ENCODE peak calls at places on chromosome 1, in five cellular contexts. One of them, this sample, is unnamed.

GRCh38 chr1:180116964-180117763 is 37.5 kb upstream of the QSOX1 start:
- DNase-seq in upper lobe of left lung: no peak
- DNase-seq in HepG2: peak
- DNase-seq in sigmoid colon: no peak
- DNase-seq in transverse colon: no peak
- DNase-seq in this sample: no peak

GRCh38 chr1:204758601-204759000 is 73.1 kb upstream of the LRRN2 start:
- DNase-seq in transverse colon: no peak
- DNase-seq in HepG2: no peak
- DNase-seq in sigmoid colon: no peak
- DNase-seq in upper lobe of left lung: no peak
- DNase-seq in this sample: no peak

GRCh38 chr1:59738152-59738551 is 76.6 kb upstream of the HOOK1 start:
- DNase-seq in HepG2: peak
- DNase-seq in sigmoid colon: no peak
- DNase-seq in transverse colon: no peak
- DNase-seq in upper lobe of left lung: no peak
- DNase-seq in this sample: no peak

GRCh38 chr1:77487631-77488030 is 194.8 kb downstream of the ZZZ3 start:
- DNase-seq in transverse colon: no peak
- DNase-seq in sigmoid colon: no peak
- DNase-seq in HepG2: no peak
- DNase-seq in upper lobe of left lung: no peak
- DNase-seq in this sample: no peak

GRCh38 chr1:2106681-2107405 is 56.6 kb downstream of the PRKCZ start:
- DNase-seq in transverse colon: no peak
- DNase-seq in sigmoid colon: no peak
- DNase-seq in upper lobe of left lung: peak
- DNase-seq in HepG2: no peak
- DNase-seq in this sample: no peak

GRCh38 chr1:45622267-45622890 is 1.5 kb downstream of the CCDC17 start:
- DNase-seq in upper lobe of left lung: peak
- DNase-seq in HepG2: no peak
- DNase-seq in transverse colon: no peak
- DNase-seq in sigmoid colon: no peak
- DNase-seq in this sample: no peak

GRCh38 chr1:231612393-231613089 is 14.0 kb upstream of the DISC1 start:
- DNase-seq in transverse colon: peak
- DNase-seq in HepG2: no peak
- DNase-seq in sigmoid colon: no peak
- DNase-seq in upper lobe of left lung: no peak
- DNase-seq in this sample: no peak

GRCh38 chr1:228277491-228278431 is 69.9 kb downstream of the OBSCN start:
- DNase-seq in transverse colon: no peak
- DNase-seq in upper lobe of left lung: peak
- DNase-seq in HepG2: no peak
- DNase-seq in sigmoid colon: peak
- DNase-seq in this sample: no peak

GRCh38 chr1:25927541-25928265 is 21.5 kb upstream of the STMN1 start:
- DNase-seq in HepG2: no peak
- DNase-seq in sigmoid colon: no peak
- DNase-seq in upper lobe of left lung: no peak
- DNase-seq in transverse colon: no peak
- DNase-seq in this sample: no peak

GRCh38 chr1:29379438-29380073 is 143.2 kb downstream of the PTPRU start:
- DNase-seq in transverse colon: no peak
- DNase-seq in upper lobe of left lung: no peak
- DNase-seq in sigmoid colon: no peak
- DNase-seq in HepG2: peak
- DNase-seq in this sample: no peak

GRCh38 chr1:145958734-145959133 is 917 bp upstream of the LIX1L start:
- DNase-seq in transverse colon: no peak
- DNase-seq in upper lobe of left lung: no peak
- DNase-seq in HepG2: no peak
- DNase-seq in sigmoid colon: no peak
- DNase-seq in this sample: no peak
- H3K27ac ChIP-seq in transverse colon: peak
- H3K27ac ChIP-seq in upper lobe of left lung: no peak
- H3K27ac ChIP-seq in HepG2: no peak
- H3K27ac ChIP-seq in sigmoid colon: peak
- H3K27ac ChIP-seq in this sample: no peak

DNA sequence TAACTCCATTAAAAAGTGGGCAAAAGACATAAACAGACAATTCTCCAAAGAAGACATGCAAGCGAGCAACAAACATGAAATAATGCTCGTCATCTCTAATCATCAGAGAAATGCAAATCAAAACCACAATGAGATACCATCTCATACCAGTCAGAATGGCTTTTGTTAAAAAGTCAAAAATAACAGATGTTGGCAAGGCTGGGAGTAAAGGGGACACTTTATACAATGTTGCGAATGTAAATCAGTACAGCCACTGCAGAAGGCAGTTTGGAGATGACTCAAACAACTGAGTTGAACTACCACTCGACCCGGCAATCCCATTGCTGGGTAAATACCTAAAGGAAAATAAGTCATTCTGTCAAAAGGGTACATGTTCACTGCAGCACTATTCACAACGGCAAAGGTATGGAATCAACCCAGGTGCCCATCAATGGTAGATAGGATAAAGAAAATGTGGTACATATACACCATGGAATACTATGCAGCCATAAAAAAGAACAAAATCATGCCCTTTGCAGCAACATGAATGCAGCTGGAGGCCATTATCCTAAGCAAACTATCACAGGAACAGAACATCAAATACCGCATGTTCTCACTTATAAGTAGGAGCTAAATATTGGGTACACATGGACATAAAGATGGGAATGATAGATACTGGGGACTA is 25.9 kb downstream of the TSPAN2 start:
- DNase-seq in sigmoid colon: no peak
- DNase-seq in upper lobe of left lung: no peak
- DNase-seq in HepG2: no peak
- DNase-seq in transverse colon: no peak
- DNase-seq in this sample: no peak
- TF ChIP-seq POLR2AphosphoS5 in sigmoid colon: no peak
- TF ChIP-seq POLR2AphosphoS5 in upper lobe of left lung: no peak
- TF ChIP-seq POLR2AphosphoS5 in HepG2: no peak
- TF ChIP-seq POLR2AphosphoS5 in transverse colon: no peak
- TF ChIP-seq POLR2AphosphoS5 in this sample: no peak

GRCh38 chr1:162276493-162276892 is 100.2 kb downstream of the SPATA46 start:
- DNase-seq in sigmoid colon: no peak
- DNase-seq in upper lobe of left lung: no peak
- DNase-seq in HepG2: peak
- DNase-seq in transverse colon: no peak
- DNase-seq in this sample: peak
- TF ChIP-seq CTCF in sigmoid colon: peak
- TF ChIP-seq CTCF in upper lobe of left lung: peak
- TF ChIP-seq CTCF in HepG2: peak
- TF ChIP-seq CTCF in transverse colon: peak
- TF ChIP-seq CTCF in this sample: peak

GRCh38 chr1:160158031-160158430 is 6.6 kb downstream of the ATP1A4 start:
- DNase-seq in transverse colon: no peak
- DNase-seq in HepG2: no peak
- DNase-seq in upper lobe of left lung: no peak
- DNase-seq in sigmoid colon: no peak
- DNase-seq in this sample: no peak

GRCh38 chr1:160154790-160155189 is 3.4 kb downstream of the ATP1A4 start:
- DNase-seq in HepG2: no peak
- DNase-seq in sigmoid colon: no peak
- DNase-seq in transverse colon: no peak
- DNase-seq in upper lobe of left lung: no peak
- DNase-seq in this sample: no peak

GRCh38 chr1:160158534-160158933 is 7.1 kb downstream of the ATP1A4 start:
- DNase-seq in transverse colon: no peak
- DNase-seq in upper lobe of left lung: no peak
- DNase-seq in HepG2: no peak
- DNase-seq in sigmoid colon: no peak
- DNase-seq in this sample: no peak

GRCh38 chr1:160157174-160157573 is 5.8 kb downstream of the ATP1A4 start:
- DNase-seq in sigmoid colon: no peak
- DNase-seq in transverse colon: no peak
- DNase-seq in upper lobe of left lung: no peak
- DNase-seq in HepG2: no peak
- DNase-seq in this sample: peak

DNA sequence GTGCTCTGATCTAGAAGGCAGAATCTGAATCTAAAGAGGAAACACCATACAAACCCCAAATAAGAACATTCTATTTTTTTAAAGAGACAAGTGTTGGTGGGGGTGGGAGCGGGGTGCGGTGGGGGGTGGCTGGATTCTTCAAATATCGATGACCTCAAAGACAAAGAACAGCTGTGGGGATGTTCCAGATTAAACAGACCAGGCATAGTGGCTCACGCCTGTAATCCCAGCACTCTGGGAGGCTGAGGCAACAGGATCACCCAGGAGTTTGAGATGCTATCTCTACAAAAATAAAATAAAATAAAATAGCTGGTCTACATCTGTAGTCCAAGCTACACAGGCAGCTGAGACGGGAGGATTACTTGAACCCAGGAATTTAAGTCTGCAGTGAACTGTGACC is 5.0 kb downstream of the ATP1A4 start:
- DNase-seq in HepG2: no peak
- DNase-seq in sigmoid colon: no peak
- DNase-seq in transverse colon: no peak
- DNase-seq in upper lobe of left lung: no peak
- DNase-seq in this sample: no peak
- H3K27ac ChIP-seq in HepG2: no peak
- H3K27ac ChIP-seq in sigmoid colon: no peak
- H3K27ac ChIP-seq in transverse colon: no peak
- H3K27ac ChIP-seq in upper lobe of left lung: no peak
- H3K27ac ChIP-seq in this sample: no peak

GRCh38 chr1:248631354-248632041 is 3.4 kb downstream of the OR2T11 start:
- DNase-seq in transverse colon: peak
- DNase-seq in HepG2: peak
- DNase-seq in sigmoid colon: no peak
- DNase-seq in upper lobe of left lung: no peak
- DNase-seq in this sample: no peak
- TF ChIP-seq POLR2AphosphoS5 in transverse colon: peak
- TF ChIP-seq POLR2AphosphoS5 in HepG2: no peak
- TF ChIP-seq POLR2AphosphoS5 in sigmoid colon: no peak
- TF ChIP-seq POLR2AphosphoS5 in upper lobe of left lung: no peak
- TF ChIP-seq POLR2AphosphoS5 in this sample: no peak

DNA sequence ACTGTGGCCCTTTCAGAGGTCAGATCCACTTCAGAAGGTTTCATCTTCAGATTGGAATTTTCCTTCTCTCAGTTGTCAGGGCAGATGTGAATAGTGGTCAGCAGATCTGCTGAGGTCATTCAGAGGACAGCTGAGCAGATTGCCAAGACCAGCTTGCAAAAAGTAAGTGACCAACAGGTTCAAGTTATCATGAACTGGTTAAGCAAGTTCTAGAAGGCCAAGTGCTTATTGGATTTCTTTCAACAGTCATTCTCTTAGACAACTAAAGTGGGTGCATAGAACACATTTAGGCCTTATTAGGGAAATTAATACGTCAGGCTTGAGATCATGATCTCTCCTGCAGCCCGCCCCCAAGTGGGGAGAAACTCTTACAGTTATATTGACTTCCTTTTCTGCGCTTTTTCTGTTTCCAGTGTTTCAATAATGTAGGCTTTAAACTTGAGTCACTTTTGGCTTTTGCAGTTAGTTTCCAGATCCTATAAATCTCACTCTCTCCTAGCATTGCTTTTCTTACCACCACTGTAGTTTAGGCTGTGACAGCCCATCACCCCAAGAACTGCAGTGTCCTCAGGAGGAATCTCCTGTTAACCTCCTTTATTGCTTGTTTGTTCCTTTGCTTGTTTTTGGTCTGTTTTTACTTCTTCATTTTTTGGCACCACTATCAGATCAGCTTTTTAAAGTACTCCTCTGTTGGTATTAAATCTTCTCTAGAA is 96.4 kb downstream of the C1orf21 start:
- DNase-seq in transverse colon: peak
- DNase-seq in HepG2: no peak
- DNase-seq in sigmoid colon: peak
- DNase-seq in upper lobe of left lung: no peak
- DNase-seq in this sample: peak
- TF ChIP-seq CTCF in transverse colon: no peak
- TF ChIP-seq CTCF in HepG2: no peak
- TF ChIP-seq CTCF in sigmoid colon: peak
- TF ChIP-seq CTCF in upper lobe of left lung: peak
- TF ChIP-seq CTCF in this sample: no peak

DNA sequence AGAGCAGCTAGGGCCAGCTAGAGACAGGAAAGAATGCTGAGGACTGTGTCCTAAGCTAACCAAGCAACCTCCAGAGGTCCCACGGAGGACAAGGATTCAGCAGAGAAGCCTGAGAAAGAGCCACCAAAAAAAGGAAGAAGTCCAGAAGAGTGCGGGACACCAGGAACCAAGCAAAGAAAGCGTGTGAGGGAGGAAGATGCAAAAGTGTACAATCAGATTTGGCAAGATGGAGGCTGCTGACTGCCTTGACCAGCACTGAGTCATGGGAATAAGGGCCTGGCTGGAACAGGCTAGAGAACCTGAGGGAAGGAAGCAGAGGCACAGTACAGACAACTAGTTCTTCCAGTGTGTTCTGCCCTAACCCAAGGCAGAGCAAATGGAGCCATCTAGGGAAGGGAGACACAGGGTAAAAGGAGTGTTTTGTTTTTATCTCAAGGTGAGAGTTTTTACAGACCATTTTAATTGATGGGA is 18.5 kb downstream of the TP53BP2 start:
- DNase-seq in transverse colon: no peak
- DNase-seq in sigmoid colon: no peak
- DNase-seq in HepG2: no peak
- DNase-seq in upper lobe of left lung: no peak
- DNase-seq in this sample: no peak
- H3K27ac ChIP-seq in transverse colon: no peak
- H3K27ac ChIP-seq in sigmoid colon: no peak
- H3K27ac ChIP-seq in HepG2: no peak
- H3K27ac ChIP-seq in upper lobe of left lung: no peak
- H3K27ac ChIP-seq in this sample: no peak

DNA sequence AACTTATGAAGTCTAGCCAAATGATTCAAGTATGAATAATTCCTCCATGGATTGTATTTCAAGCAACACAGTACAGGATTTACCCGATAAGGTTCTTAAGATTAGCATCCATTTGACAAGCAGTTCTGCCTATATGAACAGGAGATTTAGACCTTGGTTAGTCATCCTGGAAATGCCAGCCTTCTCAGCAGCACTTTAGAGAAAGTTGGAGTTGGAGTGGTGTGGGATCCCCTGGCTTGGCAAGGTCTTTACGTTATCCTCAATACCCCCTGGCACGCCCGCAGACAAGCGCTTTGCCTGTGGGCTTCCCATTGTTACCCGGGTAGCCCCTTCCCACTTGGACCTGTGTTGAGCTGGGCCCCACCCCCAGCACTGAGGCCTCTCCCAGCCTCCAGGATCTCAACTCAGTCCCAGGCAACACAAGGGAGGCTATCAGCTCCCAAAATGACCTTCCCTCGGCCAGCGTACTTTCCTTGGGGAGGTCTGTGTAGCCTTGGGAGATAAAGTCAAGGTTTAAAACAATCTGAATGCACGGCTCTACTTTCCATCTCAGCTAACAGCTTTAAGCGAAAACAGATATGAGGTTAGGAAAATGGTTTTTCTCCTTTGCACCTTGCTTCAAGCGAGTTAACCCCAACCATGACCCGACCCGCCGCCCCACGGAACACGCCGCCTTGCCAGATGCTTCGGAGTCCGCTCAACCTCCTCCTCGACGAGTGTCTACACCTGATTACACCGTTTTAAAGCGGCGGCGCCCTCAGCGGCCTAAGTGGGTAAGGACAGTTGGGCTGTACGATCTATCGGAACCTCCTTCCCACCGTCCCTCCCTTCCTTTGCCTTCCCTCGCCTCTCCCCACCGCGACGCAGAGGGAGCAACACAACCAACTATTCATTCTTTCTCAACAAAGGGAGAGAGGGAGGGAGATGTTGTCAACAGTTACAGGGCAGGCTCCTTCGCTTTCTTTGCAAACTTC is 1.2 kb downstream of the BCAR3 start:
- DNase-seq in HepG2: peak
- DNase-seq in transverse colon: peak
- DNase-seq in upper lobe of left lung: peak
- DNase-seq in sigmoid colon: peak
- DNase-seq in this sample: peak
- TF ChIP-seq POLR2AphosphoS5 in HepG2: no peak
- TF ChIP-seq POLR2AphosphoS5 in transverse colon: peak
- TF ChIP-seq POLR2AphosphoS5 in upper lobe of left lung: peak
- TF ChIP-seq POLR2AphosphoS5 in sigmoid colon: peak
- TF ChIP-seq POLR2AphosphoS5 in this sample: peak

This sample was measured in prostate gland.